ENCODE peak calls at places on chromosomes 3 and 15, in nine cellular contexts. A is CD4-positive, alpha-beta T cell; G is SK-N-SH; V is GM12865; K is left ventricle myocardium inferior; U is AG04449; W is endothelial cell of umbilical vein; R is Panc1; O is OCI-LY7. P is an unnamed sample.
A peak's percentile ranks its signal among the peaks of the same experiment; 100 is the strongest.

GRCh38 chr15:96276438-96277210 is 53.9 kb upstream of the NR2F2 start:
- DNase-seq in U (no peak), O (no peak), R (no peak), G (no peak), V (no peak), K (no peak), W (peak; percentile 40), A (no peak), P (peak; percentile 74)

GRCh38 chr3:184005981-184006507 is 11.6 kb downstream of the ABCC5 start:
- DNase-seq in V (peak; percentile 2), W (peak; percentile 69), R (no peak), U (no peak), A (peak; percentile 38), G (no peak), O (peak; percentile 72), K (peak; percentile 55), P (no peak)

GRCh38 chr3:41346698-41347097 is 147.4 kb downstream of the CTNNB1 start:
- DNase-seq in A (no peak), W (no peak), G (no peak), V (no peak), O (no peak), U (peak; percentile 23), R (no peak), K (no peak), P (peak; percentile 24)

GRCh38 chr3:64445318-64446300 is 220.3 kb upstream of the PRICKLE2 start:
- DNase-seq in W (no peak), U (no peak), V (no peak), K (no peak), G (peak; percentile 83), R (no peak), A (no peak), O (no peak), P (no peak)

GRCh38 chr3:40254491-40254890 is 55.0 kb upstream of the EIF1B start:
- DNase-seq in G (no peak), A (no peak), W (no peak), R (no peak), K (no peak), O (no peak), V (no peak), U (no peak), P (no peak)

GRCh38 chr15:89278307-89278706 is 34.5 kb downstream of the FANCI start:
- DNase-seq in K (no peak), W (no peak), O (no peak), U (no peak), R (no peak), A (no peak), V (no peak), G (no peak), P (no peak)

GRCh38 chr3:14137004-14137403 is 12.2 kb downstream of the TMEM43 start:
- DNase-seq in K (no peak), W (no peak), U (no peak), V (no peak), A (no peak), R (no peak), O (no peak), G (no peak), P (no peak)

GRCh38 chr3:58088501-58088900 is 80.3 kb downstream of the FLNB start:
- DNase-seq in V (no peak), G (no peak), A (no peak), W (no peak), U (no peak), R (no peak), K (no peak), O (no peak), P (no peak)

GRCh38 chr15:29970402-29970695 is 112.4 kb upstream of the GOLGA8J start:
- DNase-seq in V (no peak), O (no peak), K (no peak), R (no peak), U (no peak), G (peak; percentile 25), A (no peak), W (peak; percentile 45), P (no peak)

GRCh38 chr3:57956119-57956832 is 51.9 kb upstream of the FLNB start:
- DNase-seq in R (no peak), K (no peak), O (no peak), W (peak; percentile 32), G (no peak), A (no peak), U (peak; percentile 85), V (no peak), P (peak; percentile 96)

GRCh38 chr3:2454865-2455264 is 356.2 kb downstream of the CNTN4 start:
- DNase-seq in G (no peak), U (no peak), K (no peak), O (no peak), R (no peak), A (no peak), V (no peak), W (no peak), P (no peak)

GRCh38 chr3:98735296-98735695 is 27.8 kb upstream of the ST3GAL6 start:
- DNase-seq in W (no peak), O (no peak), U (no peak), K (no peak), G (no peak), R (no peak), A (no peak), V (no peak), P (no peak)
- TF ChIP-seq CTCF in W (no peak), O (no peak), U (no peak), K (no peak), G (no peak), R (no peak), A (no peak), V (no peak), P (no peak)

GRCh38 chr15:78265137-78265460 is 737 bp downstream of the DNAJA4 start:
- DNase-seq in U (no peak), O (no peak), A (no peak), K (no peak), V (no peak), W (no peak), G (no peak), R (no peak), P (no peak)

GRCh38 chr15:78265752-78266224 is 1.4 kb downstream of the DNAJA4 start:
- DNase-seq in R (no peak), V (no peak), U (peak; percentile 52), W (peak; percentile 10), G (no peak), A (no peak), O (no peak), K (no peak), P (peak; percentile 87)

GRCh38 chr15:78263351-78263781 is 996 bp upstream of the DNAJA4 start:
- DNase-seq in O (no peak), U (no peak), R (no peak), V (no peak), G (no peak), W (no peak), K (no peak), A (no peak), P (no peak)

GRCh38 chr15:78263907-78264303 is 457 bp upstream of the DNAJA4 start:
- DNase-seq in K (no peak), R (no peak), U (no peak), A (no peak), G (no peak), O (no peak), W (no peak), V (no peak), P (no peak)

DNA sequence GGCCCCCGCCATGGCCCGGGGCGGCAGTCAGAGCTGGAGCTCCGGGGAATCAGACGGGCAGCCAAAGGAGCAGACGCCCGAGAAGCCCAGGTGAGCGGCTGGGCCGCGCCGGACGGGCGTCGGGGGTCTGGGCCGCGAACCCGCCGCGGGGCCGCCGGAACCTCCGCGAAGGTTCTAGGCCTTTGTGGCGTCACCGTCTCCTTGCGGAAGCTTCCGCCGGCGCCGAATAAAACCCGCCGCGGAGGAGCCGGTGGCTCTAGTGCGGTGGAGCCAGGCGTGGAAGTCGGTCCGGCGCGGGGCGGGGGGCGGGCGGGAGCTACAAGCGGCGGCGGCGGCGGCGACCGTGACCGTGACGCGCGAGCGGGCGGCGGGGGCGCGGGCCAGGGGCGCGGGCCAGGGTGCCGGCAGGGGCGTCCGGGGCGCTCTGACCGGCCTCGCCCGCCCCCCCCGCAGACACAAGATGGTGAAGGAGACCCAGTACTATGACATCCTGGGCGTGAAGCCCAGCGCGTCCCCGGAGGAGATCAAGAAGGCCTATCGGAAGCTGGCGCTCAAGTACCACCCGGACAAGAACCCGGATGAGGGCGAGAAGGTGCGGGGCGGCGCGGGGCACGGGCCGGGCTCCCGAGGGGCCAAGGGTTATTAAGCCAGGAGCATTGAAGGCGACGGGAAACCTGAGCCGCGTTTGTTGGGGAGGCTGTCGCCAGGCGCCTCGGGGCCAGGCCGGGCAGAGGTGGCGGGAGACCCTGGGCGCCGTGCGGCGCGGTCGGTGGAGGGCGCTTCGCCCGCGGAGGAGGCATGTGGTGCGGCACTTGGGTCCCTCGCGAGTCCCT is at the start of gene DNAJA4:
- DNase-seq in G (peak; percentile 39), R (no peak), U (no peak), K (peak; percentile 69), O (no peak), A (peak; percentile 61), W (peak; percentile 42), V (peak; percentile 75), P (no peak)
- TF ChIP-seq CTCF in G (no peak), R (peak; percentile 56), U (no peak), K (peak; percentile 16), O (no peak), A (peak; percentile 27), W (peak; percentile 26), V (peak; percentile 35), P (no peak)

GRCh38 chr3:70387889-70388288 is 75.5 kb upstream of the MDFIC2 start:
- DNase-seq in K (no peak), R (no peak), A (no peak), O (no peak), W (no peak), U (no peak), G (no peak), V (no peak), P (no peak)

GRCh38 chr3:70393881-70394612 is 81.6 kb upstream of the MDFIC2 start:
- DNase-seq in O (no peak), G (no peak), W (no peak), R (no peak), U (no peak), A (no peak), K (no peak), V (no peak), P (no peak)

DNA sequence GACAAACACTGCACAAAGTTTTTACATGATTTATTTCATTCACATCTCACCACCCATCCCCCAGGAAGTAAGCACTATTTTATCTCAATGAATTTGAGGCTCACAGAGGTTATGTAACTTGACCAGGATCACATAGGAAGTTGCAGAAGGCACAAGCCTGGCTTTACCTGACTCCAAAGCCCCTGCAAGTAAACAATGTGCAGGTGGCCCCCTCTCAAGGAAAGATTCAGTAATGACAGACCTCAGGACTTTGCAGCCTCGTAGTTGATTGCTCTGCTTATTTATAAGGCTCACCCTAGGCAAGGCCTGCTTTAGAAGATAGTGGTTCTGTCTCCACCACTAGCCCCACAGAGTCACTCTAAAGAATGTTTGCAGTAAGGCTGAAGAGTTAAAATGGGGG is 79.8 kb upstream of the MDFIC2 start:
- DNase-seq in G (no peak), O (no peak), R (no peak), W (no peak), A (no peak), V (no peak), K (no peak), U (no peak), P (no peak)
- TF ChIP-seq CTCF in G (no peak), O (no peak), R (no peak), W (no peak), A (no peak), V (no peak), K (no peak), U (no peak), P (no peak)

DNA sequence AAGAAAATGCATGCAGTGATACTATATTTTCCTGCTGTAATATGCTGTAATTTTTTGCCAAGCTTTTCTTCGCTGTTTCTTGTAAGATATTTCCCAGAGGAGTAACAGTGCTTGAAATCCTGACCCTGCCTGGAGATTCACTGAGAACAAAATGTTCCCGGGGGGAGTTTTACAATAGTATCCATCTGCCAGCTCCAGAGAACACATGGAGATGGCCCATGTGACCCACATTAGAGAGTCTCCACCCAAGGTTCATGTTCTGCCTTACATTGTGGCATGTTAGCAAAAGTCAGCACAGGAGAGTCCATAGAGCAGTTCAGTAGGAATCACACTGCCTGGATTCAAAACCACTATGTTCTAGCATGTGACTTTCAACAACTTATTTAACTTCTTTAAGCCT is 42.4 kb downstream of the TRIM42 start:
- DNase-seq in V (no peak), U (no peak), A (no peak), G (no peak), O (no peak), K (peak; percentile 22), W (no peak), R (no peak), P (no peak)
- TF ChIP-seq CTCF in V (no peak), U (no peak), A (no peak), G (no peak), O (no peak), K (no peak), W (no peak), R (no peak), P (no peak)

P was measured in HFFc6.